ENCODE peak calls at places on chromosomes 7 and 10, in six cellular contexts. V is choroid plexus epithelial cell, G is progenitor cell of endocrine pancreas, U is GM06990, Y is left ventricle myocardium inferior, N is K562. M is an unnamed sample.

GRCh38 chr7:87330942-87331341 is 14.5 kb upstream of the CROT start:
- DNase-seq in U (no peak), Y (no peak), N (peak), V (no peak), G (no peak), M (no peak)

GRCh38 chr10:116486774-116487448 is 58.8 kb upstream of the PNLIP start:
- DNase-seq in U (no peak), N (no peak), G (no peak), Y (no peak), V (no peak), M (no peak)

GRCh38 chr7:16421333-16422099 is at the start of gene CRPPA:
- DNase-seq in U (no peak), G (peak), N (peak), V (peak), Y (peak), M (peak)

GRCh38 chr7:131488361-131488760 is 68.1 kb downstream of the PODXL start:
- DNase-seq in G (no peak), U (no peak), N (peak), V (peak), Y (no peak), M (no peak)

GRCh38 chr10:116080553-116080952 is 192.5 kb downstream of the GFRA1 start:
- DNase-seq in V (peak), Y (no peak), G (no peak), U (no peak), N (no peak), M (no peak)

GRCh38 chr7:50591480-50592438 is 26.6 kb upstream of the DDC start:
- DNase-seq in G (no peak), U (no peak), V (no peak), Y (no peak), N (no peak), M (no peak)

GRCh38 chr7:28481131-28481926 is 69.0 kb downstream of the CREB5 start:
- DNase-seq in G (no peak), Y (no peak), N (no peak), U (peak), V (peak), M (no peak)

GRCh38 chr10:76329891-76330575 is 898.6 kb downstream of the LRMDA start:
- DNase-seq in U (no peak), G (no peak), Y (no peak), V (peak), N (no peak), M (no peak)

GRCh38 chr10:123249894-123250293 is 95.7 kb downstream of the BUB3 start:
- DNase-seq in N (no peak), U (no peak), V (no peak), Y (no peak), G (no peak), M (no peak)

GRCh38 chr10:126309193-126309592 is 79.1 kb downstream of the ADAM12 start:
- DNase-seq in U (no peak), G (no peak), Y (no peak), V (no peak), N (no peak), M (no peak)

GRCh38 chr7:140475747-140476333 is 3.5 kb downstream of the MKRN1 start:
- DNase-seq in U (no peak), V (peak), G (no peak), Y (no peak), N (peak), M (no peak)

GRCh38 chr10:78630944-78631838 is 437.6 kb upstream of the ZMIZ1 start:
- DNase-seq in G (no peak), Y (peak), V (no peak), U (no peak), N (no peak), M (no peak)

GRCh38 chr10:99888623-99889022 is 106.2 kb downstream of the ABCC2 start:
- DNase-seq in U (no peak), N (no peak), G (no peak), Y (no peak), V (peak), M (no peak)

GRCh38 chr7:44967571-44968446 is 11.0 kb downstream of the MYO1G start:
- DNase-seq in G (no peak), Y (no peak), N (peak), U (no peak), V (no peak), M (no peak)

GRCh38 chr10:22554481-22555182 is 159.7 kb downstream of the PIP4K2A start:
- DNase-seq in G (peak), Y (peak), V (peak), U (no peak), N (no peak), M (no peak)

GRCh38 chr10:35690534-35690933 is 48.4 kb upstream of the FZD8 start:
- DNase-seq in V (no peak), G (no peak), Y (no peak), N (no peak), U (no peak), M (no peak)

GRCh38 chr10:118698421-118698820 is 56.3 kb downstream of the CACUL1 start:
- DNase-seq in G (no peak), U (peak), V (peak), N (peak), Y (no peak), M (peak)

GRCh38 chr10:122910310-122910709 is at the start of gene FAM24A:
- DNase-seq in G (no peak), U (no peak), V (no peak), N (no peak), Y (no peak), M (no peak)

GRCh38 chr10:33665512-33665911 is 331.0 kb upstream of the NRP1 start:
- DNase-seq in N (no peak), U (no peak), Y (no peak), G (no peak), V (peak), M (no peak)

GRCh38 chr10:63005246-63005645 is 127.9 kb upstream of the NRBF2 start:
- DNase-seq in Y (no peak), G (no peak), U (no peak), V (peak), N (no peak), M (no peak)

GRCh38 chr7:111927383-111928019 is 278.7 kb downstream of the DOCK4 start:
- DNase-seq in G (no peak), Y (no peak), V (no peak), N (no peak), U (no peak), M (no peak)

GRCh38 chr7:30706865-30707264 is 24.6 kb upstream of the CRHR2 start:
- DNase-seq in G (no peak), U (no peak), V (no peak), Y (no peak), N (no peak), M (no peak)

GRCh38 chr7:90579181-90579688 is 16.9 kb upstream of the CDK14 start:
- DNase-seq in G (no peak), N (no peak), U (no peak), V (peak), Y (no peak), M (no peak)
- TF ChIP-seq CTCF in G (no peak), N (no peak), U (no peak), V (peak), Y (no peak), M (no peak)

DNA sequence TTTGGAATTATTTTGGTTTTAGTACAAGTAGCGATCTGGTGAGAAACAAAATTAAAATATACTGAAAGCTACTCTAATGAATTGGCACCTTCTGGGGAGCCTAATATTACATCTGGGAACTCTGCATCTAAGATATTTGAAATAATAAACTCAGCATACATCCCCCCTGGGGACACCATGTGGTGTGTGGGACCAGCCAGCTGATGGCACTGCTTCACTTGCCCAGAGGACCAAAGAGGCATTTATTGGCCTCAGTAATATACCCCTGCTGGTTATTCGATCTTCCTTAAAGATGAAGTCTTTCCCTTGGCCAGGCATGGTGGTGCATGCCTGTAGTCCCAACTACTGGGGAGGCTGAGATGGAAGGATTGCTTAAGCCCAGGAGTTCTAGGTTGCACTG is 195.1 kb upstream of the AUTS2 start:
- DNase-seq in N (no peak), V (no peak), Y (no peak), G (no peak), U (no peak), M (no peak)
- TF ChIP-seq CTCF in N (no peak), V (no peak), Y (peak), G (peak), U (peak), M (no peak)

DNA sequence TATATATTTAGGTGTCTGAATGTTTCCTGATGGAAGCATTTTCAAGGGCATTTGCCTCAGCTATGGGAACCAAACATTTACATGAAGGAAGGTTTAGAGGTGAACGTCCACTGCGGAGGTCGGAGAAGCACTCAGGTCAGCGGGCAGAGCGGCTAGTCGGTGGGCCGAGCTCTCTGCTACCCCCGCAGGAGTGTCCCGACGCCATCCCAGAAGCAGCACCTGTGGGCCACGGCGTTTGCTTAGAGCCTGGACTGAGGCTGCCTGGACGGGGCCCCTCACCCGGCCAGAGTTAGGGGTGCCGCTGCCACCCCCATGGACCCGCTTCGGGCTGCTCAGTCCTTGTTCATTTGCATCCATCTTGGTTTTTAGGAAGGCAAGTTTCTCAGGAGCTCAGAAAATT is 30.6 kb upstream of the FAM20C start:
- DNase-seq in V (no peak), Y (no peak), N (no peak), G (no peak), U (no peak), M (no peak)
- TF ChIP-seq CTCF in V (no peak), Y (no peak), N (no peak), G (no peak), U (no peak), M (no peak)

GRCh38 chr7:90879924-90880323 is 283.8 kb downstream of the CDK14 start:
- DNase-seq in U (no peak), Y (peak), N (no peak), G (no peak), V (no peak), M (no peak)
- TF ChIP-seq CTCF in U (no peak), Y (no peak), N (no peak), G (no peak), V (no peak), M (no peak)

DNA sequence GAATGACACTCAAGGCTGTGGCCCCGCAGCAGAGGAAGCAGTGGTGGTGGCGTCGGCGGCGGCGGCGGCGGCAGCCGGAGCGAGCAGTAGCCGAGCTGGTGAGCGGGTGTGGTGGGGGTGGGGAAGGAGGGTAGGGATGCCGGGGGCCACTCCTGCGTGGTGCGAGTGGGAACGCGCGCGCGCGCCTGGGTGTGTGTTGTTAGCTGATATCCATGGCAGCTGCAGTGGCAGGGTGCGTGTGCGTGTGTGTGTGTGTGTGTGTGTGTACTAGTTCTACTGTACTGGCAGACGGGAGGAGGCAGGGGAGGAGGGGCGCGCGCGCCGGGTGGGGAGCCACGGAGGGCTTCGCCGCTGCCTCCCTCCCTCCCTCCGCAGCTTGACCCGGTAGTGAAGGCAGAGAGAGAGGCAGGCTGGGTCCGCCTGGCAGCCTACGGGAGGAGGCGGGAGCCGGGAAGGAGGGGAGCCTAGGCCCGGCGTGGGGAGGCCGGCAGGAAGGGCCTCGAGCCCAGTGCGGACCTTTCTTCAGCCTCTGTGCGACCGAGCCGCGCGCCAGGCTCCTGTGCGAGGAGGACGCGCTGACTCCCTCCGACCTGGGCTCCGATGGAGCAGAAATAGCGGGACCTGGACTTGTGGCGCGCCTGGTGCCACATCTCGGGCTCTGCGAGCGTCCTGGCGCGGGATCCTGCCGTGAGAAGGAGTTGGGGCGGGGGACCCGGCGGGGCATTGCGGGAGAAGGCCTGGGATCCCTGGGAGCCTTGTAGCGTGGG is at the start of gene MAGI2:
- DNase-seq in U (no peak), Y (peak), N (no peak), V (peak), G (peak), M (no peak)
- TF ChIP-seq CTCF in U (no peak), Y (no peak), N (no peak), V (no peak), G (no peak), M (no peak)

DNA sequence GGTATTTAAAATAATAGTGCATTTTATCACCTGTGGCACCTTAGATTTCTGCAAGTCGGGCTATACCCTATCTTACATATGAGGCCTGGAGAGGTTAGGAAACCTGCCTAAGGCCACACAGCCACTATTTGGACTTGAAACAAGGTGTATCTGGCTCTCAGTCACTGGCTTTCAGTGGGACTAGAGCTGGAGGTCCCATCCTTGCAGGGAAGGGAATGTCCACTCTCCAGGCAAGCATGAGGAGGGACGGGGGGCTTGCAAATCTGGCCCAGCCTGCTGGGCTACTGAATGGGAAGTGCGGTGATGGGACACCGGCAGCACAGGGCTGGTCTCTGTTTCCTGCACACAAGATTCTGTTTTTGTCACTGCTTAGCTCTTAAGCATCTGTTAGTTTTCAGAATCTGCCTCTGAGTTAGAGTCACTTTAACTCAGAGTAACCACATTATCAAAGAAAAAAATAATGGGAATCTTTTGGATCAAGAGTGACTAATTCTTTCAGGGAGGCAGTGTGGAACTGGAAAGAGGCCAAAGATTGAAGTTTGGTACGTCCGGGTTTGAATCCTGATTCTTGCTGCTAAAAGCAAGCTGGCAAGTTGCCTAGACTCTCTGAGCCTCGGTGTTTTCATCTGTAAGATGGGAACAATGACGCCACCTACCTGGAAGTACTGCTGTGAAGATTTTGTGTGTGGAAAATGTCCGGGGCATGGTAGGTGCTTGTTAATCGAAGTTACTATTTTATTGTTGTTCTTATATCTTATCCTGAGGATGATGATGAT is 33.8 kb upstream of the HABP2 start:
- DNase-seq in U (no peak), N (no peak), Y (no peak), G (no peak), V (no peak), M (no peak)
- TF ChIP-seq CTCF in U (no peak), N (no peak), Y (no peak), G (no peak), V (no peak), M (no peak)

GRCh38 chr7:129661645-129662182 is 50.2 kb downstream of the NRF1 start:
- DNase-seq in V (no peak), U (no peak), G (no peak), N (no peak), Y (no peak), M (no peak)

GRCh38 chr7:129665013-129665401 is 53.5 kb downstream of the NRF1 start:
- DNase-seq in G (no peak), V (peak), U (no peak), Y (no peak), N (no peak), M (no peak)

GRCh38 chr7:129667551-129667950 is 56.0 kb downstream of the NRF1 start:
- DNase-seq in G (no peak), U (no peak), Y (no peak), N (no peak), V (no peak), M (no peak)

GRCh38 chr7:129667116-129667515 is 55.6 kb downstream of the NRF1 start:
- DNase-seq in V (no peak), N (no peak), Y (no peak), G (no peak), U (no peak), M (no peak)

GRCh38 chr7:129664029-129665012 is 52.8 kb downstream of the NRF1 start:
- DNase-seq in Y (no peak), V (peak), G (no peak), U (no peak), N (peak), M (no peak)
- TF ChIP-seq CTCF in Y (peak), V (peak), G (peak), U (peak), N (peak), M (peak)

M was measured in natural killer cell.